ENCODE peak calls at places on chromosomes 7 and 10, in five cellular contexts. W is mammary epithelial cell, B is iPS DF 6.9, T is esophagus squamous epithelium, Q is endothelial cell of umbilical vein. V is an unnamed sample.

GRCh38 chr7:159056722-159057121 is 87.9 kb downstream of the VIPR2 start:
- DNase-seq in W (no peak), T (no peak), Q (no peak), B (no peak), V (no peak)

GRCh38 chr10:14670551-14671240 is 104.0 kb downstream of the FAM107B start:
- DNase-seq in W (no peak), T (no peak), Q (no peak), B (no peak), V (no peak)

GRCh38 chr7:143390773-143391114 is 9.6 kb downstream of the ZYX start:
- DNase-seq in B (no peak), T (no peak), Q (no peak), W (no peak), V (no peak)

GRCh38 chr10:26540601-26541000 is 102.5 kb downstream of the APBB1IP start:
- DNase-seq in W (no peak), T (no peak), B (no peak), Q (no peak), V (no peak)

GRCh38 chr10:91201213-91201996 is 19.1 kb upstream of the PCGF5 start:
- DNase-seq in T (no peak), Q (no peak), W (no peak), B (no peak), V (no peak)

GRCh38 chr10:98323221-98324164 is 55.5 kb upstream of the LOXL4 start:
- DNase-seq in W (peak; percentile 69), B (no peak), T (no peak), Q (peak; percentile 54), V (no peak)

GRCh38 chr10:132302911-132303310 is 4.8 kb downstream of the STK32C start:
- DNase-seq in Q (no peak), W (no peak), B (no peak), T (no peak), V (no peak)

GRCh38 chr7:47507514-47507913 is 74.4 kb downstream of the TNS3 start:
- DNase-seq in W (no peak), Q (no peak), B (no peak), T (no peak), V (no peak)

GRCh38 chr7:127189074-127189473 is 63.7 kb downstream of the GRM8 start:
- DNase-seq in W (no peak), B (no peak), T (no peak), Q (no peak), V (no peak)

GRCh38 chr7:92988051-92988450 is 129.7 kb downstream of the SAMD9 start:
- DNase-seq in T (no peak), Q (peak; percentile 57), B (peak; percentile 20), W (peak; percentile 74), V (no peak)

GRCh38 chr7:36153571-36154097 is 580 bp downstream of the EEPD1 start:
- DNase-seq in T (no peak), Q (no peak), B (no peak), W (no peak), V (no peak)

GRCh38 chr10:117431160-117431559 is 55.9 kb upstream of the PDZD8 start:
- DNase-seq in W (peak; percentile 60), B (no peak), T (no peak), Q (no peak), V (no peak)

GRCh38 chr10:48614481-48615383 is 9.9 kb upstream of the ARHGAP22 start:
- DNase-seq in W (peak; percentile 34), T (no peak), Q (peak; percentile 18), B (no peak), V (no peak)

GRCh38 chr10:13346280-13346819 is 1.7 kb downstream of the SEPHS1 start:
- DNase-seq in T (no peak), Q (peak; percentile 65), B (no peak), W (peak; percentile 49), V (no peak)

GRCh38 chr10:59678884-59679301 is 30.8 kb downstream of the SLC16A9 start:
- DNase-seq in T (no peak), Q (peak; percentile 24), B (no peak), W (peak; percentile 85), V (no peak)

GRCh38 chr10:79069325-79070090 is 742 bp downstream of the ZMIZ1 start:
- DNase-seq in W (peak; percentile 53), Q (peak; percentile 63), T (no peak), B (no peak), V (no peak)

GRCh38 chr7:30365626-30366025 is 81.2 kb downstream of the ZNRF2 start:
- DNase-seq in B (no peak), T (no peak), W (no peak), Q (no peak), V (no peak)

GRCh38 chr10:63553473-63553872 is 32.3 kb downstream of the REEP3 start:
- DNase-seq in T (no peak), B (no peak), Q (no peak), W (no peak), V (no peak)

GRCh38 chr10:49594594-49594993 is 15.5 kb upstream of the SLC18A3 start:
- DNase-seq in B (no peak), Q (peak; percentile 65), W (peak; percentile 48), T (no peak), V (no peak)

GRCh38 chr10:31101123-31101522 is 69.5 kb upstream of the ZNF438 start:
- DNase-seq in B (no peak), T (no peak), Q (peak; percentile 77), W (peak; percentile 94), V (no peak)

GRCh38 chr7:156121956-156122355 is 309.7 kb upstream of the SHH start:
- DNase-seq in Q (no peak), B (no peak), T (no peak), W (no peak), V (no peak)

GRCh38 chr10:5723692-5724091 is 39.1 kb downstream of the TASOR2 start:
- DNase-seq in W (no peak), B (no peak), T (no peak), Q (no peak), V (no peak)

GRCh38 chr7:116235380-116235779 is 25.0 kb downstream of the TES start:
- DNase-seq in W (no peak), Q (no peak), B (no peak), T (no peak), V (no peak)

GRCh38 chr7:144830811-144831210 is 5.0 kb downstream of the TPK1 start:
- DNase-seq in W (no peak), Q (no peak), B (no peak), T (no peak), V (no peak)

GRCh38 chr7:92717982-92718716 is 118.2 kb downstream of the CDK6 start:
- DNase-seq in B (no peak), W (peak; percentile 90), Q (peak; percentile 97), T (no peak), V (peak; percentile 9)

GRCh38 chr7:5477723-5478531 is 54.3 kb upstream of the TNRC18 start:
- DNase-seq in B (no peak), Q (peak; percentile 47), W (no peak), T (no peak), V (no peak)

GRCh38 chr10:95567903-95568630 is 6.9 kb upstream of the SORBS1 start:
- DNase-seq in W (peak; percentile 20), T (no peak), Q (peak; percentile 21), B (no peak), V (no peak)

GRCh38 chr10:118543714-118544400 is 51.6 kb downstream of the PRLHR start:
- DNase-seq in Q (peak; percentile 11), B (peak; percentile 57), T (no peak), W (peak; percentile 58), V (peak; percentile 12)

GRCh38 chr10:15046626-15047025 is 2.9 kb downstream of the OLAH start:
- DNase-seq in W (no peak), Q (no peak), B (no peak), T (no peak), V (no peak)

GRCh38 chr7:12257582-12257981 is 46.5 kb downstream of the TMEM106B start:
- DNase-seq in W (no peak), B (no peak), Q (peak; percentile 22), T (no peak), V (peak; percentile 15)

GRCh38 chr7:100673942-100674431 is 447 bp downstream of the GNB2 start:
- DNase-seq in W (peak; percentile 29), B (no peak), Q (no peak), T (no peak), V (no peak)

GRCh38 chr10:88851706-88852105 is at the start of gene ANKRD22:
- DNase-seq in T (no peak), B (no peak), W (peak; percentile 99), Q (no peak), V (no peak)

GRCh38 chr7:134874407-134874806 is 95.0 kb downstream of the CALD1 start:
- DNase-seq in W (no peak), T (no peak), Q (no peak), B (no peak), V (no peak)

GRCh38 chr7:143398616-143399015 is 10.0 kb downstream of the EPHA1 start:
- DNase-seq in T (no peak), B (no peak), Q (no peak), W (no peak), V (no peak)

GRCh38 chr10:15585303-15585715 is 134.4 kb downstream of the ITGA8 start:
- DNase-seq in W (peak; percentile 20), T (no peak), B (peak; percentile 43), Q (peak; percentile 80), V (no peak)

GRCh38 chr10:61463035-61463909 is 10.1 kb upstream of the TMEM26 start:
- DNase-seq in W (no peak), B (no peak), T (no peak), Q (peak; percentile 81), V (no peak)

GRCh38 chr7:43071604-43072003 is 40.8 kb upstream of the HECW1 start:
- DNase-seq in W (no peak), Q (no peak), B (peak; percentile 73), T (no peak), V (no peak)

GRCh38 chr7:104106106-104106505 is 101.7 kb downstream of the ORC5 start:
- DNase-seq in T (no peak), B (no peak), Q (peak; percentile 15), W (peak; percentile 3), V (no peak)

GRCh38 chr7:74453321-74454011 is at the start of gene GTF2IRD1:
- DNase-seq in W (peak; percentile 65), Q (peak; percentile 58), B (no peak), T (no peak), V (peak; percentile 54)

GRCh38 chr10:102410427-102411073 is 8.0 kb downstream of the PSD start:
- DNase-seq in T (no peak), Q (no peak), B (no peak), W (no peak), V (no peak)
- H3K4me3 ChIP-seq in T (peak overlapping the region; percentile 26), Q (peak overlapping the region; percentile 23), B (peak overlapping the region; percentile 45), W (peak overlapping the region; percentile 15), V (peak overlapping the region; percentile 46)

GRCh38 chr7:87474533-87475358 is 734 bp downstream of the ABCB4 start:
- DNase-seq in T (no peak), Q (peak; percentile 46), B (no peak), W (no peak), V (no peak)
- H3K27ac ChIP-seq in T (no peak overlapping the region), Q (no peak overlapping the region), B (no peak overlapping the region), W (no peak overlapping the region), V (no peak overlapping the region)

GRCh38 chr10:68156373-68157185 is 47.3 kb downstream of the MYPN start:
- DNase-seq in T (no peak), W (peak; percentile 43), B (peak; percentile 55), Q (peak; percentile 74), V (peak; percentile 47)
- H3K27me3 ChIP-seq in T (no peaks in the 10 kb centered on the region), W (no peaks in the 10 kb centered on the region), B (no peaks in the 10 kb centered on the region), Q (no peaks in the 10 kb centered on the region), V (no peaks in the 10 kb centered on the region)

GRCh38 chr10:58335306-58336005 is 650 bp downstream of the UBE2D1 start:
- DNase-seq in W (peak; percentile 73), B (no peak), T (no peak), Q (peak; percentile 63), V (no peak)
- H3K4me3 ChIP-seq in W (peak overlapping the region; percentile 95), B (peak overlapping the region; percentile 95), T (peak overlapping the region; percentile 82), Q (peak overlapping the region; percentile 82), V (peak overlapping the region; percentile 96)